ENCODE peak calls at places on chromosomes 16 and 17, in eight cellular contexts. One of them, this sample, is unnamed.
A peak's percentile ranks its signal among the peaks of the same experiment; 100 is the strongest.

GRCh38 chr16:78407191-78407590 is 307.7 kb downstream of the WWOX start:
- DNase-seq in neural crest cell: no peak
- DNase-seq in astrocyte of the spinal cord: no peak
- DNase-seq in GM12864: no peak
- DNase-seq in esophagus squamous epithelium: no peak
- DNase-seq in AG09319: no peak
- DNase-seq in fibroblast of mammary gland: no peak
- DNase-seq in progenitor cell of endocrine pancreas: no peak
- DNase-seq in this sample: no peak

GRCh38 chr16:56743840-56744239 is 13.9 kb downstream of the NUP93 start:
- DNase-seq in GM12864: no peak
- DNase-seq in esophagus squamous epithelium: no peak
- DNase-seq in astrocyte of the spinal cord: peak; percentile 22
- DNase-seq in fibroblast of mammary gland: peak; percentile 66
- DNase-seq in AG09319: no peak
- DNase-seq in neural crest cell: no peak
- DNase-seq in progenitor cell of endocrine pancreas: no peak
- DNase-seq in this sample: no peak

GRCh38 chr16:65658339-65659275 is 536.7 kb upstream of the CDH11 start:
- DNase-seq in progenitor cell of endocrine pancreas: no peak
- DNase-seq in astrocyte of the spinal cord: peak; percentile 84
- DNase-seq in neural crest cell: no peak
- DNase-seq in esophagus squamous epithelium: no peak
- DNase-seq in AG09319: peak; percentile 60
- DNase-seq in fibroblast of mammary gland: peak; percentile 90
- DNase-seq in GM12864: no peak
- DNase-seq in this sample: no peak

GRCh38 chr17:48024149-48025039 is 13.2 kb downstream of the COPZ2 start:
- DNase-seq in esophagus squamous epithelium: no peak
- DNase-seq in progenitor cell of endocrine pancreas: no peak
- DNase-seq in neural crest cell: peak; percentile 28
- DNase-seq in GM12864: no peak
- DNase-seq in fibroblast of mammary gland: peak; percentile 21
- DNase-seq in AG09319: no peak
- DNase-seq in astrocyte of the spinal cord: no peak
- DNase-seq in this sample: no peak

GRCh38 chr17:21191698-21192097 is 22.3 kb downstream of the TMEM11 start:
- DNase-seq in astrocyte of the spinal cord: no peak
- DNase-seq in AG09319: no peak
- DNase-seq in neural crest cell: no peak
- DNase-seq in progenitor cell of endocrine pancreas: no peak
- DNase-seq in fibroblast of mammary gland: no peak
- DNase-seq in esophagus squamous epithelium: no peak
- DNase-seq in GM12864: no peak
- DNase-seq in this sample: no peak

GRCh38 chr16:81697321-81697885 is 81.7 kb upstream of the PLCG2 start:
- DNase-seq in neural crest cell: no peak
- DNase-seq in fibroblast of mammary gland: peak; percentile 54
- DNase-seq in esophagus squamous epithelium: no peak
- DNase-seq in astrocyte of the spinal cord: peak; percentile 67
- DNase-seq in GM12864: no peak
- DNase-seq in progenitor cell of endocrine pancreas: peak; percentile 20
- DNase-seq in AG09319: no peak
- DNase-seq in this sample: no peak

GRCh38 chr17:67289174-67289876 is 44.3 kb upstream of the HELZ start:
- DNase-seq in AG09319: peak; percentile 29
- DNase-seq in progenitor cell of endocrine pancreas: no peak
- DNase-seq in fibroblast of mammary gland: peak; percentile 69
- DNase-seq in GM12864: no peak
- DNase-seq in astrocyte of the spinal cord: peak; percentile 55
- DNase-seq in esophagus squamous epithelium: no peak
- DNase-seq in neural crest cell: no peak
- DNase-seq in this sample: no peak

GRCh38 chr16:49492090-49492801 is 118.6 kb downstream of the C16orf78 start:
- DNase-seq in AG09319: no peak
- DNase-seq in esophagus squamous epithelium: no peak
- DNase-seq in fibroblast of mammary gland: no peak
- DNase-seq in progenitor cell of endocrine pancreas: peak; percentile 62
- DNase-seq in astrocyte of the spinal cord: peak; percentile 4
- DNase-seq in neural crest cell: peak; percentile 61
- DNase-seq in GM12864: no peak
- DNase-seq in this sample: peak; percentile 74

GRCh38 chr16:58661199-58661830 is 23.3 kb downstream of the SLC38A7 start:
- DNase-seq in GM12864: no peak
- DNase-seq in esophagus squamous epithelium: no peak
- DNase-seq in AG09319: peak; percentile 62
- DNase-seq in astrocyte of the spinal cord: peak; percentile 86
- DNase-seq in neural crest cell: peak; percentile 17
- DNase-seq in fibroblast of mammary gland: peak; percentile 91
- DNase-seq in progenitor cell of endocrine pancreas: peak; percentile 15
- DNase-seq in this sample: no peak

GRCh38 chr16:11208916-11209665 is 46.9 kb downstream of the SOCS1 start:
- DNase-seq in AG09319: no peak
- DNase-seq in GM12864: no peak
- DNase-seq in astrocyte of the spinal cord: no peak
- DNase-seq in esophagus squamous epithelium: no peak
- DNase-seq in fibroblast of mammary gland: peak; percentile 11
- DNase-seq in neural crest cell: no peak
- DNase-seq in progenitor cell of endocrine pancreas: no peak
- DNase-seq in this sample: no peak

GRCh38 chr16:58651965-58652348 is 22.3 kb upstream of the CNOT1 start:
- DNase-seq in esophagus squamous epithelium: no peak
- DNase-seq in progenitor cell of endocrine pancreas: no peak
- DNase-seq in astrocyte of the spinal cord: peak; percentile 59
- DNase-seq in GM12864: no peak
- DNase-seq in neural crest cell: no peak
- DNase-seq in fibroblast of mammary gland: peak; percentile 72
- DNase-seq in AG09319: no peak
- DNase-seq in this sample: no peak

GRCh38 chr16:71789136-71789535 is 19.5 kb downstream of the AP1G1 start:
- DNase-seq in AG09319: no peak
- DNase-seq in progenitor cell of endocrine pancreas: no peak
- DNase-seq in esophagus squamous epithelium: no peak
- DNase-seq in astrocyte of the spinal cord: no peak
- DNase-seq in neural crest cell: no peak
- DNase-seq in fibroblast of mammary gland: no peak
- DNase-seq in GM12864: no peak
- DNase-seq in this sample: no peak

GRCh38 chr17:9714801-9715200 is 69.5 kb downstream of the USP43 start:
- DNase-seq in AG09319: no peak
- DNase-seq in esophagus squamous epithelium: no peak
- DNase-seq in neural crest cell: no peak
- DNase-seq in astrocyte of the spinal cord: no peak
- DNase-seq in fibroblast of mammary gland: no peak
- DNase-seq in GM12864: no peak
- DNase-seq in progenitor cell of endocrine pancreas: no peak
- DNase-seq in this sample: no peak

GRCh38 chr16:84553873-84554399 is 49.5 kb upstream of the MEAK7 start:
- DNase-seq in esophagus squamous epithelium: no peak
- DNase-seq in astrocyte of the spinal cord: no peak
- DNase-seq in AG09319: no peak
- DNase-seq in GM12864: no peak
- DNase-seq in fibroblast of mammary gland: no peak
- DNase-seq in progenitor cell of endocrine pancreas: no peak
- DNase-seq in neural crest cell: no peak
- DNase-seq in this sample: no peak

GRCh38 chr17:65122836-65123756 is 14.1 kb upstream of the RGS9 start:
- DNase-seq in progenitor cell of endocrine pancreas: peak; percentile 68
- DNase-seq in esophagus squamous epithelium: no peak
- DNase-seq in astrocyte of the spinal cord: peak; percentile 92
- DNase-seq in fibroblast of mammary gland: peak; percentile 91
- DNase-seq in AG09319: peak; percentile 64
- DNase-seq in GM12864: peak; percentile 79
- DNase-seq in neural crest cell: peak; percentile 85
- DNase-seq in this sample: peak; percentile 84

GRCh38 chr16:86911311-86911999 is 333.1 kb downstream of the FOXL1 start:
- DNase-seq in fibroblast of mammary gland: no peak
- DNase-seq in progenitor cell of endocrine pancreas: no peak
- DNase-seq in neural crest cell: no peak
- DNase-seq in esophagus squamous epithelium: no peak
- DNase-seq in GM12864: no peak
- DNase-seq in AG09319: no peak
- DNase-seq in astrocyte of the spinal cord: no peak
- DNase-seq in this sample: no peak

GRCh38 chr17:65228734-65229390 is 91.7 kb downstream of the RGS9 start:
- DNase-seq in astrocyte of the spinal cord: peak; percentile 24
- DNase-seq in esophagus squamous epithelium: no peak
- DNase-seq in AG09319: no peak
- DNase-seq in fibroblast of mammary gland: peak; percentile 46
- DNase-seq in neural crest cell: no peak
- DNase-seq in GM12864: peak; percentile 54
- DNase-seq in progenitor cell of endocrine pancreas: no peak
- DNase-seq in this sample: no peak

GRCh38 chr16:69204106-69204655 is 17.2 kb downstream of the SNTB2 start:
- DNase-seq in fibroblast of mammary gland: no peak
- DNase-seq in progenitor cell of endocrine pancreas: no peak
- DNase-seq in neural crest cell: no peak
- DNase-seq in GM12864: no peak
- DNase-seq in AG09319: no peak
- DNase-seq in esophagus squamous epithelium: no peak
- DNase-seq in astrocyte of the spinal cord: peak; percentile 35
- DNase-seq in this sample: no peak

GRCh38 chr16:3503513-3503912 is 2.7 kb downstream of the CLUAP1 start:
- DNase-seq in astrocyte of the spinal cord: no peak
- DNase-seq in progenitor cell of endocrine pancreas: no peak
- DNase-seq in esophagus squamous epithelium: no peak
- DNase-seq in GM12864: no peak
- DNase-seq in neural crest cell: no peak
- DNase-seq in AG09319: no peak
- DNase-seq in fibroblast of mammary gland: no peak
- DNase-seq in this sample: no peak

GRCh38 chr16:53741546-53741945 is 37.6 kb downstream of the FTO start:
- DNase-seq in progenitor cell of endocrine pancreas: no peak
- DNase-seq in neural crest cell: no peak
- DNase-seq in astrocyte of the spinal cord: no peak
- DNase-seq in GM12864: no peak
- DNase-seq in AG09319: no peak
- DNase-seq in esophagus squamous epithelium: no peak
- DNase-seq in fibroblast of mammary gland: no peak
- DNase-seq in this sample: no peak

GRCh38 chr16:53744449-53744848 is 40.5 kb downstream of the FTO start:
- DNase-seq in GM12864: no peak
- DNase-seq in AG09319: no peak
- DNase-seq in fibroblast of mammary gland: no peak
- DNase-seq in esophagus squamous epithelium: no peak
- DNase-seq in progenitor cell of endocrine pancreas: no peak
- DNase-seq in neural crest cell: no peak
- DNase-seq in astrocyte of the spinal cord: no peak
- DNase-seq in this sample: no peak

GRCh38 chr16:53745126-53745525 is 41.2 kb downstream of the FTO start:
- DNase-seq in neural crest cell: no peak
- DNase-seq in GM12864: no peak
- DNase-seq in AG09319: no peak
- DNase-seq in progenitor cell of endocrine pancreas: no peak
- DNase-seq in fibroblast of mammary gland: peak; percentile 45
- DNase-seq in esophagus squamous epithelium: no peak
- DNase-seq in astrocyte of the spinal cord: no peak
- DNase-seq in this sample: no peak

GRCh38 chr16:53743149-53743566 is 39.2 kb downstream of the FTO start:
- DNase-seq in esophagus squamous epithelium: no peak
- DNase-seq in fibroblast of mammary gland: peak; percentile 51
- DNase-seq in AG09319: no peak
- DNase-seq in progenitor cell of endocrine pancreas: no peak
- DNase-seq in neural crest cell: no peak
- DNase-seq in astrocyte of the spinal cord: peak; percentile 38
- DNase-seq in GM12864: no peak
- DNase-seq in this sample: no peak

GRCh38 chr16:53745753-53746258 is 41.9 kb downstream of the FTO start:
- DNase-seq in astrocyte of the spinal cord: peak; percentile 33
- DNase-seq in fibroblast of mammary gland: peak; percentile 51
- DNase-seq in AG09319: no peak
- DNase-seq in esophagus squamous epithelium: no peak
- DNase-seq in progenitor cell of endocrine pancreas: no peak
- DNase-seq in GM12864: no peak
- DNase-seq in neural crest cell: no peak
- DNase-seq in this sample: no peak
- TF ChIP-seq CTCF in astrocyte of the spinal cord: peak; percentile 21
- TF ChIP-seq CTCF in fibroblast of mammary gland: peak; percentile 32
- TF ChIP-seq CTCF in AG09319: peak; percentile 7
- TF ChIP-seq CTCF in esophagus squamous epithelium: peak; percentile 49
- TF ChIP-seq CTCF in progenitor cell of endocrine pancreas: no peak
- TF ChIP-seq CTCF in GM12864: no peak
- TF ChIP-seq CTCF in neural crest cell: no peak
- TF ChIP-seq CTCF in this sample: no peak

GRCh38 chr16:1511662-1512061 is 18.5 kb downstream of the TELO2 start:
- DNase-seq in fibroblast of mammary gland: no peak
- DNase-seq in AG09319: no peak
- DNase-seq in progenitor cell of endocrine pancreas: no peak
- DNase-seq in astrocyte of the spinal cord: no peak
- DNase-seq in esophagus squamous epithelium: no peak
- DNase-seq in GM12864: no peak
- DNase-seq in neural crest cell: no peak
- DNase-seq in this sample: no peak
- TF ChIP-seq CTCF in fibroblast of mammary gland: no peak
- TF ChIP-seq CTCF in AG09319: no peak
- TF ChIP-seq CTCF in progenitor cell of endocrine pancreas: no peak
- TF ChIP-seq CTCF in astrocyte of the spinal cord: no peak
- TF ChIP-seq CTCF in esophagus squamous epithelium: no peak
- TF ChIP-seq CTCF in GM12864: no peak
- TF ChIP-seq CTCF in neural crest cell: no peak
- TF ChIP-seq CTCF in this sample: no peak

DNA sequence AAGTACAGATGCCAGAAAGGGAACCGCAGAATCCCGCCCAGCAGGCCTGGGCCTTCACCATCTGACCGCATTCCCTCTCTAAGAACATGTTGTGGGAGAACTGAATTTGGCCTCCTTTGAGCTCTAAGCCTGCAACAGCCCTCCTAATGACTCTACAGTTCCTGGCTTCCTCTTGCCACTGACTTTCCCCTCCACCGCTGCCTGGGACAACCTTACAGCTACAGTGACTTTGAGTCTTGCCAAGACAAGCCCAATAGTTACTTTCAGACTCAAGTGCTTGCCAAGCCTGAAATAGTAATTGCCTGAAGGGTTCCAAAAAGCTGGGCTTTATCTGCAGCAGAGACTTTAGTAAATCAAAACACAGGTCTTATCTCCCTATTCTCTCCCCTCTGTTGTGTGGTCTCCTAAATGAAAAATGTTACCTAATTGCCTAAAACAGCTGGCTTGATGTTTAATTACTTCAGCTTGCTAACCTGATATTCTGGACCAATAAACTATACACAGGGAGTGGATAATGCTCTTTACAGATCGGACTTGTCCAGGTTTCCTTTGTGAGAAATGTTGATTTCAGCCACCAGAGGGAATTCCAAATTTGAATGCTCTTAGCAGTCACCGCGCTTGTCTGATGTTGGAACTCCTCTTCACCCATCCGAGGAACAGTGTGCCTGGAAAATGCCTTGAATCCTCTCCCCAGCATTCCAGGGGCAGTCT is 85.1 kb upstream of the TBX2 start:
- DNase-seq in neural crest cell: no peak
- DNase-seq in esophagus squamous epithelium: no peak
- DNase-seq in astrocyte of the spinal cord: peak; percentile 89
- DNase-seq in AG09319: no peak
- DNase-seq in GM12864: no peak
- DNase-seq in progenitor cell of endocrine pancreas: no peak
- DNase-seq in fibroblast of mammary gland: peak; percentile 87
- DNase-seq in this sample: no peak
- TF ChIP-seq CTCF in neural crest cell: peak; percentile 28
- TF ChIP-seq CTCF in esophagus squamous epithelium: peak; percentile 23
- TF ChIP-seq CTCF in astrocyte of the spinal cord: peak; percentile 2
- TF ChIP-seq CTCF in AG09319: peak; percentile 26
- TF ChIP-seq CTCF in GM12864: no peak
- TF ChIP-seq CTCF in progenitor cell of endocrine pancreas: no peak
- TF ChIP-seq CTCF in fibroblast of mammary gland: peak; percentile 40
- TF ChIP-seq CTCF in this sample: peak; percentile 17

GRCh38 chr16:27225536-27226360 is 22.4 kb downstream of the KDM8 start:
- DNase-seq in astrocyte of the spinal cord: no peak
- DNase-seq in esophagus squamous epithelium: no peak
- DNase-seq in GM12864: no peak
- DNase-seq in neural crest cell: no peak
- DNase-seq in progenitor cell of endocrine pancreas: no peak
- DNase-seq in fibroblast of mammary gland: no peak
- DNase-seq in AG09319: no peak
- DNase-seq in this sample: no peak
- TF ChIP-seq CTCF in astrocyte of the spinal cord: peak; percentile 6
- TF ChIP-seq CTCF in esophagus squamous epithelium: no peak
- TF ChIP-seq CTCF in GM12864: no peak
- TF ChIP-seq CTCF in neural crest cell: no peak
- TF ChIP-seq CTCF in progenitor cell of endocrine pancreas: no peak
- TF ChIP-seq CTCF in fibroblast of mammary gland: no peak
- TF ChIP-seq CTCF in AG09319: no peak
- TF ChIP-seq CTCF in this sample: no peak

This sample was measured in mesothelial cell of epicardium.